ENCODE peak calls at places on chromosomes 1 and 21, in six cellular contexts. F, X, E, Q, C and O are unnamed samples.

GRCh38 chr1:188129856-188130838 is 1301.4 kb downstream of the PLA2G4A start:
- DNase-seq in C (no peak), X (no peak), E (no peak), F (no peak), Q (no peak), O (no peak)

GRCh38 chr21:39726133-39726532 is 18.9 kb upstream of the IGSF5 start:
- DNase-seq in X (no peak), F (no peak), Q (no peak), C (no peak), E (no peak), O (no peak)

GRCh38 chr1:58780586-58781452 is 3.0 kb downstream of the JUN start:
- DNase-seq in C (no peak), Q (peak; percentile 31), X (no peak), F (no peak), E (no peak), O (no peak)

GRCh38 chr1:177354247-177354646 is 183.5 kb downstream of the BRINP2 start:
- DNase-seq in E (no peak), Q (no peak), X (no peak), F (no peak), C (no peak), O (no peak)

GRCh38 chr1:227766015-227766634 is 30.9 kb downstream of the SNAP47 start:
- DNase-seq in X (peak; percentile 52), C (no peak), Q (peak; percentile 72), E (no peak), F (no peak), O (peak; percentile 78)

GRCh38 chr1:234709473-234710279 is 99.7 kb upstream of the IRF2BP2 start:
- DNase-seq in F (no peak), Q (no peak), C (no peak), X (peak; percentile 74), E (no peak), O (no peak)

GRCh38 chr1:205561501-205562203 is 57.2 kb downstream of the CDK18 start:
- DNase-seq in F (no peak), X (no peak), E (no peak), Q (no peak), C (no peak), O (no peak)

GRCh38 chr1:63931468-63931867 is 157.7 kb downstream of the ROR1 start:
- DNase-seq in F (no peak), X (no peak), Q (no peak), E (no peak), C (no peak), O (no peak)

GRCh38 chr1:217911908-217912307 is 280.8 kb downstream of the SPATA17 start:
- DNase-seq in X (no peak), Q (no peak), C (no peak), F (no peak), E (peak; percentile 11), O (no peak)

GRCh38 chr21:33198346-33199135 is 31.2 kb upstream of the IFNAR2 start:
- DNase-seq in C (peak; percentile 82), X (peak; percentile 76), E (no peak), F (no peak), Q (peak; percentile 79), O (no peak)

GRCh38 chr1:150961756-150962155 is 12.9 kb downstream of the CERS2 start:
- DNase-seq in E (no peak), Q (no peak), X (no peak), C (no peak), F (no peak), O (no peak)

GRCh38 chr1:150966011-150966410 is 8.6 kb downstream of the CERS2 start:
- DNase-seq in Q (no peak), C (no peak), X (no peak), F (no peak), E (no peak), O (no peak)

GRCh38 chr1:150960646-150961045 is 14.0 kb downstream of the CERS2 start:
- DNase-seq in E (no peak), F (no peak), C (no peak), Q (no peak), X (no peak), O (no peak)

GRCh38 chr1:150967936-150968335 is 6.7 kb downstream of the CERS2 start:
- DNase-seq in E (no peak), F (no peak), C (no peak), Q (no peak), X (no peak), O (no peak)

DNA sequence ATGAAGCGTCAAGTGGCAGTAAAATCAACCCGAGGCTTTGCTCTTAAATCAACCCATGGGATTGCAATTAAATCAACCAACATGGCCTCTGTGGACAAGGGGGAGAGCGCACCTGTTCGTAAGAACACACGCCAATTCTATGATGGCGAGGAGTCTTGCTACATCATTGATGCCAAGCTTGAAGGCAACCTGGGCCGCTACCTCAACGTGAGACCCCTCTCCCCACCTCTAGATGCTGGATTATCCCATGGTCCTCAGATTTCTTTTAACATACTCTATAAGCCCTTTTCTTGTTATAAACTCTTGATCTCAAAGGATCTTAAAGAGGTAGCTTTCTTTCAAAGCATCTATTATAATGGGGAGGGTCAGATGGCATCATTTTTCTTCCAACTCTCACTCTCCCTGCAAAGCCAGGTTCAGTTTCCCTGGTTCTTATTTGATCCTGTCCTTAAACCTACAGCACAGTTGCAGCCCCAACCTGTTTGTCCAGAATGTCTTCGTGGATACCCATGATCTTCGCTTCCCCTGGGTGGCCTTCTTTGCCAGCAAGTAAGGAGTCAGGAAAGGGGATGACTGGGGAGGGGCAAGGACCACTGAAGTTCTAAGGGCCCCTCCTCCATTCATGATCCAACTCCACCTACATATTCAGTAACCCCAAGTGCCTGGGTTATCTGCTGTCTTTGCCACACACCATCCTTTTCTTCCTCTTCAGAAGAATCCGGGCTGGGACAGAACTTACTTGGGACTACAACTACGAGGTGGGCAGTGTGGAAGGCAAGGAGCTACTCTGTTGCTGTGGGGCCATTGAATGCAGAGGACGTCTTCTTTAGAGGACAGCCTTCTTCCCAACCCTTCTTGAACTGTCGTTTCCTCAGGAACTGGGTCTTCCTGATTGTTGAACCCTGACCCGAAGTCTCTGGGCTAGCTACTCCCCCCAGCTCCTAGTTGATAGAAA is 10.8 kb downstream of the CERS2 start:
- DNase-seq in F (no peak), C (no peak), E (no peak), Q (no peak), X (no peak), O (no peak)
- TF ChIP-seq POLR2A in F (no peak), C (no peak), E (no peak), Q (no peak), X (no peak), O (no peak)

GRCh38 chr1:100265931-100266830 is at the start of gene RTCA:
- DNase-seq in Q (peak; percentile 97), C (peak; percentile 96), E (peak; percentile 74), X (peak; percentile 98), F (peak; percentile 87), O (peak; percentile 88)
- TF ChIP-seq POLR2A in Q (peak; percentile 77), C (peak; percentile 87), E (peak; percentile 72), X (peak; percentile 93), F (peak; percentile 86), O (peak; percentile 74)

GRCh38 chr1:244318078-244318477 is 133.6 kb downstream of the ADSS2 start:
- DNase-seq in X (no peak), E (no peak), F (no peak), Q (no peak), C (no peak), O (no peak)

GRCh38 chr1:244322181-244322580 is 129.5 kb downstream of the ADSS2 start:
- DNase-seq in E (no peak), Q (no peak), F (no peak), C (no peak), X (no peak), O (no peak)

GRCh38 chr1:244318512-244318911 is 133.2 kb downstream of the ADSS2 start:
- DNase-seq in E (no peak), X (no peak), Q (no peak), F (no peak), C (no peak), O (no peak)

GRCh38 chr1:244316986-244317655 is 134.6 kb downstream of the ADSS2 start:
- DNase-seq in C (no peak), E (no peak), Q (no peak), X (no peak), F (no peak), O (no peak)

GRCh38 chr1:244319283-244320132 is 132.2 kb downstream of the ADSS2 start:
- DNase-seq in E (no peak), X (no peak), C (no peak), F (no peak), Q (peak; percentile 55), O (no peak)
- TF ChIP-seq POLR2A in E (no peak), X (no peak), C (no peak), F (no peak), Q (no peak), O (no peak)

GRCh38 chr1:153599847-153600246 is 13.1 kb downstream of the S100A16 start:
- DNase-seq in F (no peak), E (no peak), X (no peak), Q (no peak), C (no peak), O (no peak)

GRCh38 chr1:153606194-153606593 is 6.7 kb downstream of the S100A16 start:
- DNase-seq in E (no peak), X (no peak), F (no peak), Q (no peak), C (no peak), O (no peak)

GRCh38 chr1:153598309-153599172 is 14.4 kb downstream of the S100A16 start:
- DNase-seq in Q (no peak), F (no peak), E (no peak), C (no peak), X (no peak), O (no peak)

GRCh38 chr1:153607381-153607780 is 5.6 kb downstream of the S100A16 start:
- DNase-seq in X (no peak), Q (no peak), C (no peak), E (no peak), F (no peak), O (no peak)

DNA sequence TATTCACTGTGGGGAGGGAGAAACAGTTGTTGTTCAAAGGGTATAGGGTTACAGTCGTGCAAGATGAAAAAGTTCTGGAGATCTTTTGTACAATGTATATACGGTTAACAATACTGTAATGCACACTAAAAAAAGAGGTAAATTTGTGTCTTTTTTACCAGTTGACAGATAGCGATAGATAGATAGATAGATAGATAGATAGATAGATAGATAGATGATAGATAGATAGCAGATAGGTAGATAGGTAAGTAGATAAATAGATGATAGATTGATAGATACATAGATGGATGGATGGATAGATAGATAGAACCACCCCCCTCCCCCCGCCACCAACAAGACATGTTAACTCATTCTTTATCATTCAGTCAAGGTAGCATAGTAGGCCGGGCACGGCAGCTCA is 10.2 kb downstream of the S100A16 start:
- DNase-seq in F (no peak), C (no peak), E (no peak), X (no peak), Q (no peak), O (no peak)
- TF ChIP-seq POLR2A in F (no peak), C (no peak), E (no peak), X (no peak), Q (no peak), O (no peak)

GRCh38 chr1:162829268-162829667 is 31.7 kb downstream of the CCDC190 start:
- DNase-seq in Q (no peak), X (no peak), F (no peak), C (no peak), E (no peak), O (no peak)
- TF ChIP-seq POLR2A in Q (no peak), X (no peak), F (no peak), C (no peak), E (no peak), O (no peak)